ENCODE peak calls at places on chromosome 6, in six cellular contexts. K is GM23338, V is HCT116, M is MM.1S, T is GM23248, F is OCI-LY7. G is an unnamed sample.

GRCh38 chr6:104325341-104326172 is 534.2 kb downstream of the HACE1 start:
- DNase-seq in K (peak; percentile 47), V (peak; percentile 22), M (peak; percentile 35), T (peak; percentile 50), F (peak; percentile 10), G (peak; percentile 24)

GRCh38 chr6:127026247-127026646 is 92.2 kb upstream of the RSPO3 start:
- DNase-seq in K (peak; percentile 27), V (peak; percentile 37), M (no peak), T (peak; percentile 12), F (no peak), G (no peak)

GRCh38 chr6:143970827-143971226 is 37.2 kb downstream of the PLAGL1 start:
- DNase-seq in K (no peak), V (no peak), M (no peak), T (peak; percentile 44), F (no peak), G (no peak)

GRCh38 chr6:10526156-10526555 is 5.0 kb downstream of the GCNT2 start:
- DNase-seq in K (no peak), V (no peak), M (no peak), T (no peak), F (no peak), G (no peak)

GRCh38 chr6:32815115-32815514 is 1.7 kb downstream of the HLA-DOB start:
- DNase-seq in K (no peak), V (no peak), M (no peak), T (no peak), F (peak; percentile 27), G (no peak)

GRCh38 chr6:149482542-149483261 is 2.1 kb downstream of the ZC3H12D start:
- DNase-seq in K (no peak), V (no peak), M (no peak), T (no peak), F (peak; percentile 69), G (no peak)

GRCh38 chr6:125046107-125046925 is 84.1 kb downstream of the RNF217 start:
- DNase-seq in K (peak; percentile 8), V (no peak), M (no peak), T (peak; percentile 22), F (no peak), G (no peak)

GRCh38 chr6:108732101-108732870 is 115.9 kb upstream of the ARMC2 start:
- DNase-seq in K (no peak), V (peak; percentile 85), M (no peak), T (peak; percentile 87), F (no peak), G (peak; percentile 36)

GRCh38 chr6:87788141-87788540 is 86.1 kb upstream of the AKIRIN2 start:
- DNase-seq in K (no peak), V (no peak), M (no peak), T (no peak), F (no peak), G (no peak)

GRCh38 chr6:39843305-39844020 is 51.3 kb downstream of the DAAM2 start:
- DNase-seq in K (no peak), V (peak; percentile 4), M (no peak), T (peak; percentile 59), F (no peak), G (no peak)

GRCh38 chr6:132736239-132736638 is 21.5 kb downstream of the VNN2 start:
- DNase-seq in K (no peak), V (no peak), M (no peak), T (no peak), F (no peak), G (no peak)

GRCh38 chr6:152529364-152529763 is 107.8 kb downstream of the SYNE1 start:
- DNase-seq in K (no peak), V (no peak), M (no peak), T (peak; percentile 56), F (no peak), G (no peak)

GRCh38 chr6:34350100-34350936 is 42.2 kb downstream of the NUDT3 start:
- DNase-seq in K (no peak), V (no peak), M (no peak), T (no peak), F (no peak), G (no peak)

GRCh38 chr6:146544783-146545182 is 1.1 kb downstream of the RAB32 start:
- DNase-seq in K (no peak), V (no peak), M (no peak), T (peak; percentile 56), F (no peak), G (no peak)

GRCh38 chr6:133432021-133432989 is 191.1 kb downstream of the EYA4 start:
- DNase-seq in K (peak; percentile 63), V (no peak), M (no peak), T (no peak), F (no peak), G (peak; percentile 44)

GRCh38 chr6:33851959-33852358 is 48.2 kb upstream of the MLN start:
- DNase-seq in K (peak; percentile 87), V (peak; percentile 31), M (no peak), T (peak; percentile 49), F (no peak), G (peak; percentile 60)

GRCh38 chr6:117477988-117478852 is 4.3 kb upstream of the DCBLD1 start:
- DNase-seq in K (peak; percentile 62), V (no peak), M (peak; percentile 83), T (no peak), F (peak; percentile 3), G (peak; percentile 30)

GRCh38 chr6:147508073-147508870 is at the start of gene SAMD5:
- DNase-seq in K (peak; percentile 70), V (peak; percentile 32), M (no peak), T (peak; percentile 61), F (no peak), G (peak; percentile 87)

GRCh38 chr6:17015551-17016381 is 86.1 kb upstream of the STMND1 start:
- DNase-seq in K (peak; percentile 67), V (no peak), M (no peak), T (no peak), F (no peak), G (no peak)

GRCh38 chr6:66421570-66421969 is 714.5 kb upstream of the EYS start:
- DNase-seq in K (peak; percentile 58), V (no peak), M (no peak), T (no peak), F (no peak), G (peak; percentile 47)

GRCh38 chr6:34115396-34116314 is 30.2 kb downstream of the GRM4 start:
- DNase-seq in K (peak; percentile 83), V (no peak), M (peak; percentile 10), T (peak; percentile 37), F (peak; percentile 43), G (peak; percentile 92)

GRCh38 chr6:170136541-170137175 is 154.2 kb downstream of the DLL1 start:
- DNase-seq in K (no peak), V (no peak), M (no peak), T (no peak), F (no peak), G (no peak)

GRCh38 chr6:27238010-27238983 is 9.2 kb upstream of the PRSS16 start:
- DNase-seq in K (peak; percentile 71), V (no peak), M (no peak), T (peak; percentile 57), F (no peak), G (peak; percentile 66)

GRCh38 chr6:148055410-148055809 is 287.2 kb upstream of the SASH1 start:
- DNase-seq in K (no peak), V (no peak), M (no peak), T (no peak), F (no peak), G (no peak)

GRCh38 chr6:166423781-166424180 is 41.0 kb upstream of the MPC1 start:
- DNase-seq in K (no peak), V (no peak), M (no peak), T (no peak), F (no peak), G (peak; percentile 28)

GRCh38 chr6:167161895-167162467 is 4.2 kb upstream of the GPR31 start:
- DNase-seq in K (no peak), V (no peak), M (no peak), T (no peak), F (no peak), G (no peak)

GRCh38 chr6:13553646-13554045 is 20.8 kb upstream of the SIRT5 start:
- DNase-seq in K (no peak), V (no peak), M (no peak), T (no peak), F (no peak), G (no peak)

DNA sequence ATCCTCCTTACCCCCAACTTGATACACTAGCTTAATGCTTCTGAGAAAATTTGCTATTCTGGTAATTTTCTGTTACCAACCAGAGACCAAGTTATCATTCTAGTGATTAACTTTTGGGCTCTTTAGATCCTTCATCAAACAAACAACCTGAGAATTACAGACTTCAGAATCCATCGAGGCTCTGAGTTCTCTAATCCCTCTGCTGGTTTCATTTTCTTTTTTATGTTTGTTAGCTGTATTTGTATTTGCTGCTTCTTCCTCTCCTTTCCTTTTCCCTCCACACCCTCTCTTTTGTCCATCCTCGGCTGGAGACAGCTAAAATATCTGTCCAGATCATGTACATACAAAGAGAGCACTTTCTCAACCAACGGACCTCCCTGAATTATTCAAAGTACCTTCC is 98.7 kb upstream of the RIPOR2 start:
- DNase-seq in K (no peak), V (no peak), M (peak; percentile 49), T (no peak), F (no peak), G (no peak)
- H3K4me3 ChIP-seq in K (no peak overlapping the region), V (no peak overlapping the region), M (peak overlapping the region; percentile 49), T (peak overlapping the region; percentile 52), F (peak overlapping the region; percentile 59), G (no peak overlapping the region)

GRCh38 chr6:160167547-160168391 is 46.2 kb downstream of the SLC22A1 start:
- DNase-seq in K (no peak), V (no peak), M (no peak), T (no peak), F (no peak), G (peak; percentile 20)
- TF ChIP-seq EZH2phosphoT487 in K (no peak), V (no peak), M (no peak), T (no peak), F (no peak), G (no peak)

GRCh38 chr6:142300302-142300701 is 1.5 kb upstream of the ADGRG6 start:
- DNase-seq in K (no peak), V (no peak), M (no peak), T (no peak), F (no peak), G (no peak)

GRCh38 chr6:142301421-142302391 is at the start of gene ADGRG6:
- DNase-seq in K (peak; percentile 87), V (peak; percentile 57), M (peak; percentile 19), T (peak; percentile 54), F (no peak), G (peak; percentile 78)

GRCh38 chr6:142302427-142303190 is 802 bp downstream of the ADGRG6 start:
- DNase-seq in K (peak; percentile 45), V (peak; percentile 53), M (no peak), T (no peak), F (no peak), G (no peak)

GRCh38 chr6:142303191-142303564 is 1.4 kb downstream of the ADGRG6 start:
- DNase-seq in K (no peak), V (no peak), M (no peak), T (no peak), F (no peak), G (no peak)

GRCh38 chr6:142300758-142301251 is 1.0 kb upstream of the ADGRG6 start:
- DNase-seq in K (no peak), V (peak; percentile 55), M (no peak), T (peak; percentile 30), F (no peak), G (peak; percentile 34)
- H3K4me3 ChIP-seq in K (peak overlapping the region; percentile 65), V (peak overlapping the region; percentile 66), M (no peak overlapping the region), T (peak overlapping the region; percentile 75), F (no peak overlapping the region), G (peak overlapping the region; percentile 79)

DNA sequence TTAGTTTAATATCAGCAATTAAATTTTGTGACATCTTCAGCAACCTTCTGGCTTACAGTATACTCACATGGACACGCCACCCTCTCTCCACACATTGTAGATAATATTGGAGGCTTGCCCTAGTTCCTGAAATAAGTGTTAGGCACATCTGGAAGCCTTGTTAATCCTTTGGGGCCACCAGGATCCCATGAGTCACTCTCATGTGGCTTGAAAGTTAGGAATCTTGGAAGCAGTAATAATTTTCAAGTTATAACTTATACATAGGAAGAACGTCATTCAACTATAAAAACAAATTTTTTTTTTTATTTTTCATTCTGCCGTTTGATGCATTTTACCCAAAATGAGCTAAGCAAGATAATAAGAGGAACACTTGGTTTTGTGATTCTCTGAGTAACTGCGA is 20.5 kb downstream of the LAMA4 start:
- DNase-seq in K (no peak), V (no peak), M (no peak), T (peak; percentile 95), F (no peak), G (no peak)
- TF ChIP-seq EZH2phosphoT487 in K (no peak), V (no peak), M (no peak), T (no peak), F (no peak), G (no peak)